ENCODE peak calls at places on chromosome 7, in five cellular contexts. One of them, this sample, is unnamed. For H3K4me1 and H3K27me3, the result is how much of the 10 kb centered on the place peaks cover.

GRCh38 chr7:47100815-47101435 is 481.0 kb downstream of the TNS3 start:
- DNase-seq in ovary: no peak
- DNase-seq in left ventricle myocardium inferior: peak
- DNase-seq in psoas muscle: no peak
- DNase-seq in PC-3: peak
- DNase-seq in this sample: no peak

GRCh38 chr7:69395072-69395714 is 203.1 kb upstream of the AUTS2 start:
- DNase-seq in ovary: no peak
- DNase-seq in left ventricle myocardium inferior: no peak
- DNase-seq in psoas muscle: no peak
- DNase-seq in PC-3: no peak
- DNase-seq in this sample: no peak

GRCh38 chr7:7920481-7920880 is 48.1 kb upstream of the GLCCI1 start:
- DNase-seq in ovary: no peak
- DNase-seq in left ventricle myocardium inferior: no peak
- DNase-seq in psoas muscle: no peak
- DNase-seq in PC-3: no peak
- DNase-seq in this sample: no peak

GRCh38 chr7:99386584-99387238 is 12.2 kb downstream of the ARPC1B start:
- DNase-seq in ovary: no peak
- DNase-seq in left ventricle myocardium inferior: no peak
- DNase-seq in psoas muscle: no peak
- DNase-seq in PC-3: peak
- DNase-seq in this sample: no peak

GRCh38 chr7:26061340-26062239 is 90.4 kb upstream of the NFE2L3 start:
- DNase-seq in ovary: peak
- DNase-seq in left ventricle myocardium inferior: peak
- DNase-seq in psoas muscle: peak
- DNase-seq in PC-3: peak
- DNase-seq in this sample: no peak

GRCh38 chr7:12963435-12963834 is 276.0 kb downstream of the ARL4A start:
- DNase-seq in ovary: no peak
- DNase-seq in left ventricle myocardium inferior: no peak
- DNase-seq in psoas muscle: no peak
- DNase-seq in PC-3: no peak
- DNase-seq in this sample: no peak

GRCh38 chr7:150860978-150861295 is 8.6 kb downstream of the AOC1 start:
- DNase-seq in ovary: no peak
- DNase-seq in left ventricle myocardium inferior: no peak
- DNase-seq in psoas muscle: no peak
- DNase-seq in PC-3: no peak
- DNase-seq in this sample: no peak

GRCh38 chr7:82288769-82289535 is 154.6 kb downstream of the CACNA2D1 start:
- DNase-seq in ovary: no peak
- DNase-seq in left ventricle myocardium inferior: no peak
- DNase-seq in psoas muscle: no peak
- DNase-seq in PC-3: peak
- DNase-seq in this sample: no peak

GRCh38 chr7:30225863-30226361 is 58.5 kb upstream of the ZNRF2 start:
- DNase-seq in ovary: peak
- DNase-seq in left ventricle myocardium inferior: peak
- DNase-seq in psoas muscle: peak
- DNase-seq in PC-3: peak
- DNase-seq in this sample: peak

GRCh38 chr7:25795824-25796235 is 356.2 kb upstream of the NFE2L3 start:
- DNase-seq in ovary: peak
- DNase-seq in left ventricle myocardium inferior: no peak
- DNase-seq in psoas muscle: no peak
- DNase-seq in PC-3: no peak
- DNase-seq in this sample: no peak

GRCh38 chr7:140541513-140542192 is 62.3 kb upstream of the MKRN1 start:
- DNase-seq in ovary: peak
- DNase-seq in left ventricle myocardium inferior: peak
- DNase-seq in psoas muscle: peak
- DNase-seq in PC-3: peak
- DNase-seq in this sample: peak

GRCh38 chr7:151705744-151706567 is 171.0 kb downstream of the PRKAG2 start:
- DNase-seq in ovary: no peak
- DNase-seq in left ventricle myocardium inferior: peak
- DNase-seq in psoas muscle: peak
- DNase-seq in PC-3: peak
- DNase-seq in this sample: no peak

GRCh38 chr7:40839881-40840280 is 705.1 kb downstream of the SUGCT start:
- DNase-seq in ovary: no peak
- DNase-seq in left ventricle myocardium inferior: no peak
- DNase-seq in psoas muscle: no peak
- DNase-seq in PC-3: no peak
- DNase-seq in this sample: no peak

GRCh38 chr7:102220929-102221850 is 65.5 kb upstream of the SH2B2 start:
- DNase-seq in ovary: no peak
- DNase-seq in left ventricle myocardium inferior: no peak
- DNase-seq in psoas muscle: no peak
- DNase-seq in PC-3: peak
- DNase-seq in this sample: no peak

GRCh38 chr7:471866-472639 is 47.6 kb downstream of the PDGFA start:
- DNase-seq in ovary: peak
- DNase-seq in left ventricle myocardium inferior: peak
- DNase-seq in psoas muscle: peak
- DNase-seq in PC-3: peak
- DNase-seq in this sample: peak

GRCh38 chr7:148395990-148396716 is 194.4 kb upstream of the C7orf33 start:
- DNase-seq in ovary: no peak
- DNase-seq in left ventricle myocardium inferior: no peak
- DNase-seq in psoas muscle: no peak
- DNase-seq in PC-3: no peak
- DNase-seq in this sample: no peak

GRCh38 chr7:102146122-102146521 is 140.5 kb upstream of the SH2B2 start:
- DNase-seq in ovary: no peak
- DNase-seq in left ventricle myocardium inferior: peak
- DNase-seq in psoas muscle: peak
- DNase-seq in PC-3: no peak
- DNase-seq in this sample: no peak

GRCh38 chr7:91034459-91035368 is 229.5 kb upstream of the FZD1 start:
- DNase-seq in ovary: peak
- DNase-seq in left ventricle myocardium inferior: no peak
- DNase-seq in psoas muscle: no peak
- DNase-seq in PC-3: peak
- DNase-seq in this sample: no peak

GRCh38 chr7:138979226-138979979 is 1.8 kb downstream of the KIAA1549 start:
- DNase-seq in ovary: no peak
- DNase-seq in left ventricle myocardium inferior: no peak
- DNase-seq in psoas muscle: no peak
- DNase-seq in PC-3: peak
- DNase-seq in this sample: no peak

GRCh38 chr7:51316262-51316665 is 345 bp downstream of the COBL start:
- DNase-seq in ovary: peak
- DNase-seq in left ventricle myocardium inferior: peak
- DNase-seq in psoas muscle: peak
- DNase-seq in PC-3: peak
- DNase-seq in this sample: no peak
- TF ChIP-seq CTCF in ovary: no peak
- TF ChIP-seq CTCF in left ventricle myocardium inferior: peak
- TF ChIP-seq CTCF in psoas muscle: peak
- TF ChIP-seq CTCF in PC-3: no peak
- TF ChIP-seq CTCF in this sample: peak

GRCh38 chr7:5689716-5690115 is 91.7 kb downstream of the RNF216 start:
- DNase-seq in ovary: no peak
- DNase-seq in left ventricle myocardium inferior: no peak
- DNase-seq in psoas muscle: no peak
- DNase-seq in PC-3: no peak
- DNase-seq in this sample: no peak

GRCh38 chr7:5692112-5692844 is 89.2 kb downstream of the RNF216 start:
- DNase-seq in ovary: peak
- DNase-seq in left ventricle myocardium inferior: peak
- DNase-seq in psoas muscle: peak
- DNase-seq in PC-3: peak
- DNase-seq in this sample: peak

GRCh38 chr7:5691536-5692090 is 89.8 kb downstream of the RNF216 start:
- DNase-seq in ovary: no peak
- DNase-seq in left ventricle myocardium inferior: no peak
- DNase-seq in psoas muscle: no peak
- DNase-seq in PC-3: no peak
- DNase-seq in this sample: no peak

GRCh38 chr7:5692845-5693278 is 88.6 kb downstream of the RNF216 start:
- DNase-seq in ovary: no peak
- DNase-seq in left ventricle myocardium inferior: no peak
- DNase-seq in psoas muscle: no peak
- DNase-seq in PC-3: peak
- DNase-seq in this sample: no peak

DNA sequence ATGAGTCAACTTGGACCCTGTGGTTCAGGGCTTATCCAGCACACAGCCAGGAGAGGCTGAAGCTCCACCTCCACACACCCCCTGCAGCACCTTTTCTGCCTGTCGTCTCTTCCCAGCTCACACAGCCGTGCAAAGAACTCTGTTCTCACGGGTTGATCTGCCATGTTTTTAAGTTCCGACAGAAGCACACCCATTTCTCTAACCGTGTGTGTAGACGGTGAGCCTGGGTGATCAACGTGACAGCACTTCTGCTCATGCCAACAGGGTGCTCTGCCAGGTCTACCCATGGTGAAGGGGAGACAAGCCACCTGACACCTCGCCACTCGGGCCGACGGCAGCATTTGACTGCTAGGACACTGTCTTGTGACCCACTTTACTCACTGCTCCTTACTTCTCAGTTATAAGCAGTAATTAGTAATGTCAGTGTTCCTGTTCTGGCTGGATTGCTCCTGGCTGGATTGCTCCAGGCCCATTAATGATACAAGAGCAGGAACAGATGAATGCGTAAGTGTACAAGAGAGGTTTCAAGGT is 90.5 kb downstream of the RNF216 start:
- DNase-seq in ovary: no peak
- DNase-seq in left ventricle myocardium inferior: peak
- DNase-seq in psoas muscle: peak
- DNase-seq in PC-3: no peak
- DNase-seq in this sample: no peak
- H3K4me1 ChIP-seq in ovary: under half
- H3K4me1 ChIP-seq in left ventricle myocardium inferior: half or more
- H3K4me1 ChIP-seq in psoas muscle: half or more
- H3K4me1 ChIP-seq in PC-3: half or more
- H3K4me1 ChIP-seq in this sample: under half

GRCh38 chr7:149795126-149795525 is 21.7 kb upstream of the ZNF467 start:
- DNase-seq in ovary: no peak
- DNase-seq in left ventricle myocardium inferior: no peak
- DNase-seq in psoas muscle: no peak
- DNase-seq in PC-3: no peak
- DNase-seq in this sample: no peak
- H3K27me3 ChIP-seq in ovary: under half
- H3K27me3 ChIP-seq in left ventricle myocardium inferior: under half
- H3K27me3 ChIP-seq in psoas muscle: under half
- H3K27me3 ChIP-seq in PC-3: under half
- H3K27me3 ChIP-seq in this sample: under half

DNA sequence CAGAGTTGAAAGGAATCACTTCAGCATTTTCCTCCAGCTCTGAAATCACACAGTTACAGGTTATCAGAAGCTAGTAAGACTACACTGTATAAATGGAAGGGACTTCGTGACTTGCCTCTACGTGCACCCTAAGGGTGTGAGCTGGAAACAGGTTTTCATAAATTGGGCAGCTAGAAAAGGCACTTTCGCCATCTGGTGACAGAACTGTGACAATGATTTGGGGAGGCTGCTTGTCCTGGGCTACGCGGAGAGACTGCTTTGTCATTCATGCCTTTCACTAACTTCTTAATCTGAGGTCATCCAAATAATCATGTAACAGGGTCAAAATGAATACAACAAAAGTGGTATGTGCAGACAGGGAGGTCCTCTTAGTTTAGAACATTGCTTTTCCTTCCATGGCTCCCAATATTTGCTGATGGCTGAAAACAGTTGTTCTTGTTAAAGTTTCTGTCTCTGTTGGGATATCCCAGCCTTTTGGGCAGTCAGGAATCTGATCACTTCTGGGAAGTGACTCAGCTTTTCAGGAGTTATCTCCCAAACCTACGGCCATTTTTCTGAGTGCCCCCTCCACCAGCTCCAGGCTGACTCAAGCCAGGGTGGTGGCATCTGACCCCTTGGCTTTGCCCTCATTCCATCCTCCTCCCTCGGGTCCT is 17.8 kb downstream of the VWC2 start:
- DNase-seq in ovary: no peak
- DNase-seq in left ventricle myocardium inferior: no peak
- DNase-seq in psoas muscle: no peak
- DNase-seq in PC-3: peak
- DNase-seq in this sample: no peak
- TF ChIP-seq CTCF in ovary: no peak
- TF ChIP-seq CTCF in left ventricle myocardium inferior: peak
- TF ChIP-seq CTCF in psoas muscle: no peak
- TF ChIP-seq CTCF in PC-3: peak
- TF ChIP-seq CTCF in this sample: peak

This sample was measured in RWPE2.